ENCODE peak calls at places on chromosomes 11 and 22, in seven cellular contexts. L, Q, F, Z, T, J and Y are unnamed samples.

GRCh38 chr11:12864316-12865156 is 144.6 kb upstream of the RASSF10 start:
- DNase-seq in F (no peak), T (no peak), Z (peak), J (peak), Q (no peak), L (peak), Y (peak)

GRCh38 chr11:74147199-74147929 is 23.4 kb downstream of the C2CD3 start:
- DNase-seq in J (no peak), T (no peak), Q (no peak), Z (peak), F (no peak), L (peak), Y (peak)

GRCh38 chr22:42830161-42830560 is 26.9 kb downstream of the ARFGAP3 start:
- DNase-seq in L (no peak), F (no peak), Z (no peak), Q (no peak), T (no peak), J (no peak), Y (no peak)

GRCh38 chr22:50139843-50140415 is 30.6 kb upstream of the PANX2 start:
- DNase-seq in T (no peak), Z (no peak), L (no peak), J (no peak), F (no peak), Q (no peak), Y (no peak)

GRCh38 chr22:29871684-29872083 is 11.3 kb upstream of the MTMR3 start:
- DNase-seq in Q (no peak), L (no peak), F (no peak), J (peak), Z (no peak), T (no peak), Y (no peak)

GRCh38 chr22:47145883-47146282 is 383.4 kb downstream of the TBC1D22A start:
- DNase-seq in J (no peak), Q (no peak), F (no peak), L (no peak), T (no peak), Z (no peak), Y (no peak)

GRCh38 chr11:5891216-5891800 is 1.7 kb upstream of the OR52E5 start:
- DNase-seq in L (peak), Q (no peak), J (no peak), F (no peak), T (peak), Z (peak), Y (peak)

GRCh38 chr11:65205602-65205967 is 23.9 kb downstream of the CAPN1 start:
- DNase-seq in Q (no peak), F (no peak), T (no peak), Z (no peak), L (no peak), J (no peak), Y (no peak)

GRCh38 chr22:38947321-38948112 is 9.9 kb upstream of the APOBEC3A start:
- DNase-seq in L (no peak), T (no peak), F (peak), J (peak), Z (no peak), Q (no peak), Y (no peak)

GRCh38 chr11:62077136-62077535 is 46.7 kb upstream of the INCENP start:
- DNase-seq in T (no peak), Z (peak), Q (no peak), J (no peak), L (no peak), F (no peak), Y (peak)

GRCh38 chr11:108666373-108666772 is 1.5 kb downstream of the DDX10 start:
- DNase-seq in Q (no peak), L (no peak), T (no peak), J (no peak), Z (peak), F (no peak), Y (peak)

GRCh38 chr11:62504158-62504973 is 42.2 kb downstream of the AHNAK start:
- DNase-seq in Q (no peak), L (no peak), T (no peak), F (no peak), Z (no peak), J (peak), Y (no peak)

GRCh38 chr11:36751251-36751839 is 153.3 kb upstream of the RAG2 start:
- DNase-seq in Z (no peak), L (no peak), F (no peak), T (no peak), J (no peak), Q (no peak), Y (no peak)

GRCh38 chr11:6927030-6927617 is 898 bp downstream of the ZNF215 start:
- DNase-seq in Q (no peak), F (no peak), T (no peak), J (no peak), Z (no peak), L (no peak), Y (peak)

GRCh38 chr11:118605116-118605867 is 2.1 kb upstream of the PHLDB1 start:
- DNase-seq in T (no peak), J (peak), L (peak), F (no peak), Q (no peak), Z (peak), Y (peak)

GRCh38 chr11:22522225-22522624 is 103.4 kb downstream of the FANCF start:
- DNase-seq in F (no peak), L (no peak), J (no peak), Z (no peak), Q (no peak), T (no peak), Y (no peak)

GRCh38 chr22:50531546-50532352 is 1.9 kb upstream of the TYMP start:
- DNase-seq in T (no peak), L (peak), Q (peak), J (peak), Z (peak), F (peak), Y (peak)

GRCh38 chr11:1218256-1218787 is 4.5 kb upstream of the MUC5B start:
- DNase-seq in Z (no peak), L (no peak), Q (no peak), J (no peak), F (no peak), T (no peak), Y (no peak)

GRCh38 chr11:19409307-19409706 is 168.6 kb upstream of the E2F8 start:
- DNase-seq in Q (no peak), Z (no peak), T (no peak), F (no peak), L (no peak), J (no peak), Y (no peak)

GRCh38 chr11:129283141-129283540 is 91.0 kb upstream of the ARHGAP32 start:
- DNase-seq in T (no peak), J (no peak), Q (no peak), L (no peak), F (no peak), Z (no peak), Y (no peak)

GRCh38 chr11:77636738-77637344 is 753 bp downstream of the CLNS1A start:
- DNase-seq in Q (no peak), L (peak), F (no peak), J (peak), T (no peak), Z (no peak), Y (no peak)

GRCh38 chr22:34099278-34099677 is 179.0 kb upstream of the LARGE1 start:
- DNase-seq in J (no peak), Z (no peak), F (no peak), L (no peak), T (no peak), Q (no peak), Y (no peak)

GRCh38 chr22:47593291-47593690 is 830.8 kb downstream of the TBC1D22A start:
- DNase-seq in F (no peak), J (no peak), T (no peak), L (no peak), Q (no peak), Z (no peak), Y (no peak)

GRCh38 chr11:101862410-101863233 is 52.2 kb upstream of the CEP126 start:
- DNase-seq in L (peak), T (no peak), Z (peak), J (peak), F (no peak), Q (no peak), Y (peak)

GRCh38 chr11:69477111-69477510 is 4.4 kb upstream of the LINC01488 start:
- DNase-seq in L (no peak), Z (no peak), J (no peak), T (no peak), F (no peak), Q (no peak), Y (no peak)

GRCh38 chr11:17498058-17498457 is 21.4 kb upstream of the ABCC8 start:
- DNase-seq in J (no peak), Z (no peak), F (no peak), Q (no peak), T (no peak), L (no peak), Y (no peak)

GRCh38 chr22:31477329-31477728 is 12.3 kb downstream of the EIF4ENIF1 start:
- DNase-seq in J (no peak), T (no peak), F (no peak), Q (no peak), Z (no peak), L (no peak), Y (no peak)

GRCh38 chr22:35072939-35073338 is 7.0 kb downstream of the ISX start:
- DNase-seq in Z (peak), Q (no peak), L (peak), T (no peak), F (no peak), J (no peak), Y (peak)

GRCh38 chr11:58965246-58965985 is 26.1 kb downstream of the GLYATL1 start:
- DNase-seq in T (no peak), F (no peak), L (peak), Z (peak), J (no peak), Q (no peak), Y (peak)

GRCh38 chr11:64868904-64869570 is 9.4 kb downstream of the EHD1 start:
- DNase-seq in F (peak), Z (peak), J (no peak), T (peak), L (peak), Q (no peak), Y (peak)

GRCh38 chr11:68331338-68331947 is 19.1 kb downstream of the LRP5 start:
- DNase-seq in T (no peak), Q (no peak), Z (no peak), L (no peak), J (no peak), F (no peak), Y (no peak)

GRCh38 chr11:69896250-69896649 is 77.0 kb upstream of the FGF3 start:
- DNase-seq in F (no peak), J (no peak), L (no peak), Q (no peak), T (no peak), Z (peak), Y (peak)

GRCh38 chr22:20524004-20524481 is 16.6 kb downstream of the MED15 start:
- DNase-seq in Q (no peak), L (no peak), J (no peak), F (peak), Z (no peak), T (peak), Y (no peak)

GRCh38 chr22:17120281-17120680 is 879 bp downstream of the TMEM121B start:
- DNase-seq in Q (no peak), Z (peak), T (peak), F (peak), J (peak), L (peak), Y (peak)

GRCh38 chr11:127844843-127845242 is 742.5 kb downstream of the ETS1 start:
- DNase-seq in L (no peak), J (peak), Z (no peak), Q (no peak), F (no peak), T (no peak), Y (no peak)

GRCh38 chr11:74710291-74710938 is 20.8 kb downstream of the CHRDL2 start:
- DNase-seq in Q (no peak), F (no peak), J (peak), L (peak), Z (peak), T (no peak), Y (no peak)

GRCh38 chr11:64290894-64291745 is at the start of gene KCNK4:
- DNase-seq in F (no peak), T (no peak), J (peak), Z (no peak), Q (no peak), L (no peak), Y (no peak)

GRCh38 chr11:120249279-120250022 is 9.5 kb downstream of the POU2F3 start:
- DNase-seq in F (no peak), Q (no peak), Z (no peak), J (no peak), T (no peak), L (no peak), Y (no peak)

GRCh38 chr11:105937738-105938137 is 84.3 kb downstream of the MSANTD4 start:
- DNase-seq in Q (no peak), J (no peak), T (no peak), F (no peak), Z (no peak), L (no peak), Y (no peak)